ENCODE peak calls at places on chromosomes 1 and 21, in seven cellular contexts. M is CD8-positive, alpha-beta T cell; H is upper lobe of right lung; I is H1; J is lung; X is cardiac muscle cell; C is hepatocyte. Y is an unnamed sample. For H3K9me3, the result is how much of the 10 kb centered on the place peaks cover.

GRCh38 chr1:89311757-89312156 is 39.1 kb upstream of the GBP5 start:
- DNase-seq in I (no peak), H (no peak), J (no peak), C (no peak), X (no peak), M (no peak), Y (no peak)

GRCh38 chr1:150561830-150562367 is 12.7 kb downstream of the ADAMTSL4 start:
- DNase-seq in H (peak), C (peak), M (peak), J (peak), X (peak), I (peak), Y (peak)

GRCh38 chr1:154992721-154993571 is 440 bp upstream of the LENEP start:
- DNase-seq in H (peak), X (no peak), J (no peak), I (peak), M (no peak), C (no peak), Y (no peak)

GRCh38 chr1:226912587-226913176 is 27.4 kb upstream of the COQ8A start:
- DNase-seq in X (peak), M (peak), H (peak), J (peak), I (peak), C (peak), Y (peak)

GRCh38 chr1:202821467-202821866 is 10.7 kb downstream of the PCAT6 start:
- DNase-seq in M (no peak), I (no peak), H (no peak), C (no peak), J (no peak), X (peak), Y (no peak)

GRCh38 chr21:34338226-34338625 is 25.6 kb upstream of the KCNE2 start:
- DNase-seq in M (no peak), H (no peak), C (no peak), I (no peak), X (no peak), J (no peak), Y (no peak)

GRCh38 chr1:64956733-64957441 is 9.5 kb downstream of the JAK1 start:
- DNase-seq in X (no peak), H (no peak), C (no peak), J (no peak), I (no peak), M (no peak), Y (peak)

GRCh38 chr1:27491748-27492700 is 2.1 kb upstream of the WASF2 start:
- DNase-seq in I (no peak), H (no peak), C (no peak), J (no peak), M (no peak), X (no peak), Y (no peak)

GRCh38 chr1:176517484-176517883 is 54.5 kb downstream of the PAPPA2 start:
- DNase-seq in H (no peak), M (no peak), J (no peak), X (no peak), C (peak), I (no peak), Y (no peak)

GRCh38 chr1:174153085-174153824 is 6.1 kb upstream of the RABGAP1L start:
- DNase-seq in X (no peak), I (no peak), J (no peak), M (no peak), C (no peak), H (no peak), Y (no peak)

GRCh38 chr1:84541679-84542078 is 32.6 kb downstream of the CTBS start:
- DNase-seq in M (no peak), C (no peak), J (no peak), H (no peak), I (no peak), X (no peak), Y (no peak)

GRCh38 chr1:234530641-234531040 is 51.7 kb upstream of the TARBP1 start:
- DNase-seq in M (no peak), J (no peak), X (no peak), I (no peak), H (no peak), C (no peak), Y (no peak)

GRCh38 chr21:41927727-41928409 is 25.9 kb downstream of the C2CD2 start:
- DNase-seq in H (no peak), J (no peak), X (no peak), C (no peak), M (no peak), I (no peak), Y (no peak)

GRCh38 chr21:46118871-46119564 is 21.1 kb downstream of the COL6A2 start:
- DNase-seq in H (peak), X (no peak), C (no peak), M (no peak), I (peak), J (no peak), Y (peak)

GRCh38 chr1:227066999-227067398 is 126.9 kb downstream of the COQ8A start:
- DNase-seq in C (no peak), J (no peak), H (no peak), X (no peak), I (no peak), M (no peak), Y (no peak)

GRCh38 chr1:152752225-152752624 is 5.6 kb upstream of the KPRP start:
- DNase-seq in H (no peak), J (no peak), C (no peak), M (no peak), X (no peak), I (no peak), Y (no peak)

GRCh38 chr1:172897738-172898137 is 153.0 kb downstream of the TNFSF18 start:
- DNase-seq in I (no peak), C (no peak), M (no peak), J (no peak), H (no peak), X (no peak), Y (no peak)

GRCh38 chr21:27168084-27168483 is 201.2 kb upstream of the ADAMTS5 start:
- DNase-seq in C (no peak), X (no peak), M (no peak), J (no peak), I (no peak), H (no peak), Y (no peak)
- H3K9me3 ChIP-seq in C (under half), X (under half), M (under half), J (under half), I (under half), H (under half), Y (under half)

DNA sequence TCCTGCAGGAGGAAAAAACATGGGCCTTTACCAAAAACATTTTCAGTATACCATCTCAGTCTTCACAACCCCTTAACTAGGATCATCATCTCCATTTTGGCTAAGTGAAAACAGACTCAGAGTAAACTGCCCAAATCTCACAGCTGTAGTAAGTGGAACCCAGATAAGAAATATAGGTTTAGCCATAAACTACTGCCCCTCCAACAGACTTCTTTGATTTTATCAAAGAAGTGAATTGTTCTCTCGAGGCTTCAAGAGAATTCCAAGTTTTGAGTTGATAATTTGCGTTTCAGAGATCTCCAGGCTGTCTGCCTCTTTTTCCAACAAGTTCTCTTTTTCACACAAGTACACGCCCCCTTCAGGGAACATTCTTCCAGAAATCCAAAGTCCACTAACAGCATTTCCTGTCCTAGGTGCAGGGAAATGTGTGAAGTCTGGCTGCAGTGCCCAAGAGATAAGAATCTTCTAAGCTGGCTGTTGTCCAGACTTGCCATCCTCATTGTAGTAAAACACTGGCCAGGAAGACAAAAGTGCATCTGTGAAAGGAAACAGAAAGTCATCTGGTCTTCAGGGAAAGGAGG is 30.8 kb downstream of the RNF19B start:
- DNase-seq in H (no peak), X (peak), M (no peak), J (no peak), C (peak), I (no peak), Y (no peak)
- TF ChIP-seq CTCF in H (no peak), X (no peak), M (no peak), J (no peak), C (no peak), I (no peak), Y (no peak)

GRCh38 chr1:69814926-69815325 is 247.2 kb downstream of the LRRC7 start:
- DNase-seq in X (no peak), I (no peak), M (no peak), J (no peak), H (no peak), C (no peak), Y (no peak)
- H3K27ac ChIP-seq in X (no peak), I (no peak), M (no peak), J (no peak), H (no peak), C (no peak), Y (no peak)

GRCh38 chr21:24367936-24368335 is 1239.3 kb downstream of the MRPL39 start:
- DNase-seq in H (no peak), J (no peak), I (no peak), C (no peak), M (no peak), X (no peak), Y (no peak)
- H3K9me3 ChIP-seq in H (under half), J (under half), I (under half), C (under half), M (under half), X (under half), Y (under half)

DNA sequence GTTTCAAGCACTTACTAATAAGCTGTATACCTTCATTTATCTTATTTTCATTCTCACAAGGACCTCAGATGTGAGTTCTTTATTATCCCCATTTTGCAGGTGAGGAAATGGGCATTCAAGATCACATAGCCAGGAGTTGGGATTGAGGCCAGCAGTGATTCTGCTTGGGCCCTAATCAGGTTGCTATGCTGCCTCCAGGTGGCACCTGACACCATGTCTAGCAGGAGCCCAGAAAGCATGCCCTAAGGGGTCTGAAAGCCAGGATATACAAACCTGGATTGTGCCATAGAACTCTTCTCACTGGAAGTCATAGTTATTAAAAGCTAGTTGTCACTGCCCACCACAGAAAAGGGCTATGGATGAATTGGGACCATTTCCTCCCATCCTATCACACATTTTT is 61.1 kb downstream of the FYB2 start:
- DNase-seq in C (peak), M (no peak), H (no peak), I (peak), X (peak), J (no peak), Y (no peak)
- TF ChIP-seq CTCF in C (peak), M (no peak), H (no peak), I (peak), X (no peak), J (no peak), Y (peak)

GRCh38 chr1:210233495-210234253 is 1.1 kb downstream of the SERTAD4 start:
- DNase-seq in C (peak), H (peak), J (peak), M (no peak), X (peak), I (peak), Y (no peak)
- H3K27ac ChIP-seq in C (peak), H (peak), J (peak), M (no peak), X (no peak), I (no peak), Y (peak)

GRCh38 chr1:2930971-2931721 is 90.1 kb upstream of the ACTRT2 start:
- DNase-seq in C (no peak), X (no peak), M (no peak), H (no peak), J (no peak), I (no peak), Y (no peak)
- H3K9me3 ChIP-seq in C (under half), X (under half), M (under half), H (under half), J (under half), I (half or more), Y (under half)

GRCh38 chr1:5982276-5982675 is 9.9 kb downstream of the NPHP4 start:
- DNase-seq in J (no peak), C (no peak), H (no peak), M (no peak), I (no peak), X (no peak), Y (no peak)

GRCh38 chr1:5978452-5978851 is 13.8 kb downstream of the NPHP4 start:
- DNase-seq in I (no peak), J (no peak), M (no peak), X (no peak), C (no peak), H (peak), Y (peak)

GRCh38 chr1:5981009-5981380 is 11.2 kb downstream of the NPHP4 start:
- DNase-seq in X (no peak), J (no peak), H (peak), M (no peak), C (no peak), I (no peak), Y (no peak)

GRCh38 chr1:5979536-5980313 is 12.5 kb downstream of the NPHP4 start:
- DNase-seq in I (no peak), J (no peak), M (no peak), C (no peak), H (peak), X (no peak), Y (no peak)

DNA sequence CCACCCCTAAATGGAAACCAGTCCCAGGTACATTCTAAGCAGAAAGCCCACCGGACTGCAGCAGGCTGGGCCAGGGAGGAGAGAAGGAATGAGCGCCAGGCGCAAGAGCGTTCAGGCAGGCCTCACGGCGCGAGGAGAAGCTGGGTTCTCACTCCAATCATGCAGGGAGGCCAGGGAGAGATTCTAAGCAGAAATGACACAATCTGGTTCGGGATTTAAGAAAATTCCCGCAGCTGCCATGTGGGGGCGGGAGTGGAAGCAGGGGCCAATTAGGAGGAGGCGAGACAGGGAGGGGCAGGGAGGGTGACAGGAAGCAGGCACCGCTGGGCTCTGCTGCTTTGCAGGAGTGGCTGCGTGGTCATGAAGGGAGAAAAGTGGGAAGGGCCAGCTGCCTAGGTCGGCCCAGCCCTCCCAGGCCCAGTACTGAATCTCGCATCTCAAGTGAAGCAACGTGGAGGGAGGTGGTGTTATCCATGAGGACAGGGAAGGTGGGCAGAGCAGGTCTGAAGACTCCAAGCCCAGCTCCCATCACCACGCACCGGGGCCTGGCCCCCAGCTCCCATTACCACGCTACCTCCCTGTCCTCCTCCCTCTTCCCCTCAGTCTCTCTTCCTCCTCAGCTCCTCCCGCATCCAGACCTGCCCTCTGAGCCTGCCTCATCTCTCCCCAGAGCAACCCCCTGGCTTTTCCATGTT is 11.8 kb downstream of the NPHP4 start:
- DNase-seq in I (peak), X (peak), J (no peak), H (peak), M (no peak), C (peak), Y (no peak)
- TF ChIP-seq CTCF in I (peak), X (peak), J (no peak), H (no peak), M (no peak), C (no peak), Y (no peak)

Y was measured in Peyer's patch.